ENCODE peak calls at places on chromosome 22, in nine cellular contexts. J is KBM-7; D is stimulated activated CD4-positive, alpha-beta T cell treated with anti-CD3 and anti-CD28 coated beads, Interleukin-2, amount 100 ng/mL, for 24 hours; I is NCI-H2081 treated with DMSO at 0.1 percent for 48 hours; M is hippocampal formation; O is HTR-8/SVneo; X is GM13977; N is BE2C; Q is EL. A is an unnamed sample.

GRCh38 chr22:37032134-37032534 is 12.6 kb downstream of the MPST start:
- DNase-seq in J (no peak), D (no peak), I (no peak), M (no peak), O (no peak), X (no peak), N (no peak), Q (no peak), A (no peak)

GRCh38 chr22:31192513-31192912 is 19.6 kb upstream of the LIMK2 start:
- DNase-seq in J (no peak), D (no peak), I (no peak), M (no peak), O (no peak), X (no peak), N (no peak), Q (no peak), A (no peak)

GRCh38 chr22:47786650-47787290 is 1024.3 kb downstream of the TBC1D22A start:
- DNase-seq in J (no peak), D (no peak), I (no peak), M (no peak), O (no peak), X (no peak), N (no peak), Q (no peak), A (no peak)

GRCh38 chr22:50118129-50118528 is 28.3 kb downstream of the MOV10L1 start:
- DNase-seq in J (no peak), D (no peak), I (no peak), M (no peak), O (no peak), X (no peak), N (no peak), Q (no peak), A (no peak)

GRCh38 chr22:46079861-46080821 is 70.2 kb upstream of the PPARA start:
- DNase-seq in J (no peak), D (no peak), I (no peak), M (peak; percentile 91), O (no peak), X (no peak), N (peak; percentile 90), Q (peak; percentile 95), A (no peak)

GRCh38 chr22:24444729-24445466 is 17.5 kb downstream of the ADORA2A start:
- DNase-seq in J (no peak), D (no peak), I (no peak), M (no peak), O (no peak), X (no peak), N (peak; percentile 80), Q (no peak), A (no peak)

GRCh38 chr22:24985824-24986214 is 33.3 kb downstream of the KIAA1671 start:
- DNase-seq in J (no peak), D (no peak), I (no peak), M (no peak), O (peak; percentile 53), X (no peak), N (no peak), Q (peak; percentile 12), A (no peak)

GRCh38 chr22:26143801-26144325 is 25.4 kb upstream of the SEZ6L start:
- DNase-seq in J (no peak), D (no peak), I (no peak), M (no peak), O (no peak), X (no peak), N (no peak), Q (no peak), A (no peak)

GRCh38 chr22:31046591-31047226 is 34.4 kb upstream of the SMTN start:
- DNase-seq in J (no peak), D (no peak), I (no peak), M (no peak), O (no peak), X (no peak), N (peak; percentile 14), Q (no peak), A (no peak)

GRCh38 chr22:28977050-28977449 is 84.6 kb downstream of the C22orf31 start:
- DNase-seq in J (no peak), D (no peak), I (no peak), M (no peak), O (no peak), X (no peak), N (no peak), Q (no peak), A (no peak)

GRCh38 chr22:43443072-43443471 is 31.3 kb downstream of the MPPED1 start:
- DNase-seq in J (no peak), D (no peak), I (no peak), M (no peak), O (no peak), X (no peak), N (no peak), Q (no peak), A (no peak)

GRCh38 chr22:19213001-19213400 is 34.5 kb upstream of the SLC25A1 start:
- DNase-seq in J (no peak), D (no peak), I (no peak), M (no peak), O (no peak), X (no peak), N (no peak), Q (no peak), A (no peak)

GRCh38 chr22:26679003-26679629 is 21.7 kb downstream of the MIAT start:
- DNase-seq in J (peak; percentile 88), D (peak; percentile 81), I (no peak), M (peak; percentile 55), O (peak; percentile 59), X (peak; percentile 74), N (peak; percentile 77), Q (peak; percentile 78), A (peak; percentile 59)

GRCh38 chr22:21582801-21583740 is 15.6 kb downstream of the UBE2L3 start:
- DNase-seq in J (no peak), D (no peak), I (no peak), M (no peak), O (no peak), X (no peak), N (no peak), Q (no peak), A (no peak)

GRCh38 chr22:29635734-29636357 is 32.4 kb downstream of the NF2 start:
- DNase-seq in J (peak; percentile 51), D (no peak), I (peak; percentile 28), M (no peak), O (peak; percentile 25), X (peak; percentile 39), N (peak; percentile 14), Q (peak; percentile 64), A (no peak)

GRCh38 chr22:39212721-39213376 is 31.9 kb downstream of the PDGFB start:
- DNase-seq in J (no peak), D (no peak), I (no peak), M (no peak), O (peak; percentile 51), X (peak; percentile 12), N (no peak), Q (peak; percentile 90), A (no peak)

GRCh38 chr22:43628253-43628649 is 183.9 kb downstream of the EFCAB6 start:
- DNase-seq in J (no peak), D (no peak), I (no peak), M (no peak), O (no peak), X (no peak), N (no peak), Q (no peak), A (no peak)

GRCh38 chr22:25359601-25360261 is 140.3 kb downstream of the CRYBB2 start:
- DNase-seq in J (no peak), D (no peak), I (no peak), M (no peak), O (no peak), X (no peak), N (no peak), Q (no peak), A (no peak)

GRCh38 chr22:23218867-23219251 is 38.5 kb downstream of the BCR start:
- DNase-seq in J (peak; percentile 72), D (no peak), I (no peak), M (no peak), O (no peak), X (no peak), N (no peak), Q (no peak), A (no peak)

GRCh38 chr22:43008509-43008908 is 6.4 kb downstream of the PACSIN2 start:
- DNase-seq in J (no peak), D (no peak), I (no peak), M (no peak), O (no peak), X (no peak), N (no peak), Q (no peak), A (no peak)

GRCh38 chr22:38239101-38239761 is 33.6 kb downstream of the TMEM184B start:
- DNase-seq in J (no peak), D (no peak), I (no peak), M (peak; percentile 77), O (peak; percentile 64), X (no peak), N (no peak), Q (peak; percentile 98), A (no peak)

GRCh38 chr22:21917206-21917958 is 35.3 kb downstream of the PPM1F start:
- DNase-seq in J (no peak), D (no peak), I (no peak), M (no peak), O (no peak), X (no peak), N (no peak), Q (no peak), A (no peak)

A was measured in stimulated activated naive CD4-positive, alpha-beta T cell treated with Interleukin-2 at 50 U/mL for 16 hours.